ENCODE peak calls at places on chromosome 1, in eight cellular contexts. S is midbrain; W is stimulated activated CD8-positive, alpha-beta memory T cell treated with anti-CD3 and anti-CD28 coated beads, Interleukin-15, amount 100 ng/mL, for 1 hour; Y is Calu3; L is choroid plexus epithelial cell; V is cardiac fibroblast; J is HT1080; K is left colon. Z is an unnamed sample.

GRCh38 chr1:159015440-159015909 is 5.8 kb downstream of the IFI16 start:
- DNase-seq in S (peak), W (peak), Y (peak), L (peak), V (peak), J (peak), K (peak), Z (peak)

GRCh38 chr1:160855181-160855981 is 7.3 kb downstream of the CD244 start:
- DNase-seq in S (no peak), W (no peak), Y (no peak), L (no peak), V (no peak), J (peak), K (no peak), Z (no peak)

GRCh38 chr1:234589854-234590620 is 19.9 kb downstream of the IRF2BP2 start:
- DNase-seq in S (no peak), W (no peak), Y (no peak), L (peak), V (peak), J (no peak), K (no peak), Z (peak)

GRCh38 chr1:12344611-12345299 is 114.9 kb downstream of the VPS13D start:
- DNase-seq in S (peak), W (no peak), Y (no peak), L (no peak), V (no peak), J (no peak), K (peak), Z (no peak)

GRCh38 chr1:17108786-17109185 is 10.5 kb downstream of the PADI2 start:
- DNase-seq in S (no peak), W (no peak), Y (no peak), L (no peak), V (no peak), J (no peak), K (peak), Z (no peak)

GRCh38 chr1:245019904-245020486 is 134.8 kb upstream of the KIF26B start:
- DNase-seq in S (no peak), W (no peak), Y (no peak), L (no peak), V (no peak), J (no peak), K (no peak), Z (no peak)

GRCh38 chr1:192512426-192513125 is 63.0 kb upstream of the RGS1 start:
- DNase-seq in S (peak), W (no peak), Y (no peak), L (no peak), V (no peak), J (no peak), K (peak), Z (no peak)

GRCh38 chr1:205939690-205940330 is 3.4 kb downstream of the SLC26A9 start:
- DNase-seq in S (no peak), W (no peak), Y (peak), L (no peak), V (no peak), J (no peak), K (no peak), Z (no peak)

GRCh38 chr1:236844499-236845271 is 49.6 kb downstream of the MTR start:
- DNase-seq in S (no peak), W (no peak), Y (no peak), L (peak), V (peak), J (no peak), K (no peak), Z (peak)

GRCh38 chr1:201229771-201230635 is 39.4 kb downstream of the IGFN1 start:
- DNase-seq in S (no peak), W (no peak), Y (no peak), L (peak), V (peak), J (peak), K (no peak), Z (peak)

GRCh38 chr1:94883688-94884087 is 43.2 kb downstream of the CNN3 start:
- DNase-seq in S (no peak), W (no peak), Y (no peak), L (peak), V (peak), J (no peak), K (no peak), Z (peak)